ENCODE peak calls at places on chromosome 16, in six cellular contexts. N is gastrocnemius medialis, M is Peyer's patch, F is GM12878, T is H1, A is body of pancreas. R is an unnamed sample. For H3K4me1, the result is how much of the 10 kb centered on the place peaks cover.

GRCh38 chr16:11389631-11390565 is 44.6 kb downstream of the RMI2 start:
- DNase-seq in N (no peak), M (no peak), F (no peak), T (no peak), A (no peak), R (no peak)

GRCh38 chr16:8614435-8615029 is 7.0 kb upstream of the METTL22 start:
- DNase-seq in N (no peak), M (no peak), F (no peak), T (no peak), A (no peak), R (no peak)

GRCh38 chr16:48491517-48491916 is 106.3 kb upstream of the SIAH1 start:
- DNase-seq in N (no peak), M (no peak), F (no peak), T (no peak), A (no peak), R (no peak)

GRCh38 chr16:80804061-80804450 is 342 bp downstream of the CDYL2 start:
- DNase-seq in N (no peak), M (peak), F (no peak), T (peak), A (peak), R (no peak)

GRCh38 chr16:63982156-63982555 is 1139.7 kb downstream of the CDH11 start:
- DNase-seq in N (no peak), M (no peak), F (no peak), T (no peak), A (no peak), R (no peak)

GRCh38 chr16:79776243-79776884 is 175.8 kb upstream of the MAF start:
- DNase-seq in N (no peak), M (no peak), F (no peak), T (no peak), A (no peak), R (no peak)

GRCh38 chr16:77290451-77291110 is 91.4 kb downstream of the SYCE1L start:
- DNase-seq in N (no peak), M (no peak), F (no peak), T (no peak), A (no peak), R (no peak)

GRCh38 chr16:9407206-9407758 is 315.8 kb downstream of the HAPSTR1 start:
- DNase-seq in N (no peak), M (no peak), F (no peak), T (no peak), A (no peak), R (no peak)

GRCh38 chr16:50021509-50021908 is 3.5 kb upstream of the CNEP1R1 start:
- DNase-seq in N (no peak), M (no peak), F (no peak), T (no peak), A (no peak), R (no peak)

GRCh38 chr16:645852-646678 is 3.1 kb upstream of the WDR90 start:
- DNase-seq in N (no peak), M (peak), F (no peak), T (no peak), A (no peak), R (no peak)

GRCh38 chr16:82643136-82643535 is 16.4 kb downstream of the CDH13 start:
- DNase-seq in N (no peak), M (no peak), F (no peak), T (no peak), A (no peak), R (no peak)

GRCh38 chr16:31474173-31474714 is 2.3 kb downstream of the TGFB1I1 start:
- DNase-seq in N (no peak), M (no peak), F (no peak), T (no peak), A (no peak), R (no peak)

GRCh38 chr16:11372924-11373306 is 27.7 kb downstream of the RMI2 start:
- DNase-seq in N (no peak), M (no peak), F (no peak), T (no peak), A (no peak), R (no peak)

GRCh38 chr16:88701541-88702363 is 4.5 kb downstream of the RNF166 start:
- DNase-seq in N (no peak), M (no peak), F (no peak), T (no peak), A (no peak), R (no peak)

GRCh38 chr16:15682105-15682570 is 32.1 kb downstream of the NDE1 start:
- DNase-seq in N (no peak), M (no peak), F (no peak), T (peak), A (peak), R (no peak)

GRCh38 chr16:21194771-21195301 is 16.5 kb downstream of the ZP2 start:
- DNase-seq in N (no peak), M (no peak), F (no peak), T (no peak), A (no peak), R (no peak)

GRCh38 chr16:29857133-29857760 is 5.8 kb downstream of the CDIPT start:
- DNase-seq in N (no peak), M (no peak), F (no peak), T (no peak), A (no peak), R (no peak)

GRCh38 chr16:1546430-1546829 is 13.0 kb downstream of the TMEM204 start:
- DNase-seq in N (no peak), M (no peak), F (no peak), T (no peak), A (no peak), R (no peak)

GRCh38 chr16:66414891-66415290 is 12.2 kb upstream of the BEAN1 start:
- DNase-seq in N (no peak), M (no peak), F (no peak), T (no peak), A (no peak), R (no peak)

GRCh38 chr16:28873543-28874201 is 4.6 kb upstream of the ATP2A1 start:
- DNase-seq in N (no peak), M (peak), F (no peak), T (peak), A (peak), R (no peak)

GRCh38 chr16:61891460-61891859 is 144.8 kb downstream of the CDH8 start:
- DNase-seq in N (no peak), M (no peak), F (no peak), T (no peak), A (no peak), R (no peak)

GRCh38 chr16:75130150-75130771 is 13.7 kb upstream of the LDHD start:
- DNase-seq in N (no peak), M (no peak), F (no peak), T (no peak), A (no peak), R (no peak)

DNA sequence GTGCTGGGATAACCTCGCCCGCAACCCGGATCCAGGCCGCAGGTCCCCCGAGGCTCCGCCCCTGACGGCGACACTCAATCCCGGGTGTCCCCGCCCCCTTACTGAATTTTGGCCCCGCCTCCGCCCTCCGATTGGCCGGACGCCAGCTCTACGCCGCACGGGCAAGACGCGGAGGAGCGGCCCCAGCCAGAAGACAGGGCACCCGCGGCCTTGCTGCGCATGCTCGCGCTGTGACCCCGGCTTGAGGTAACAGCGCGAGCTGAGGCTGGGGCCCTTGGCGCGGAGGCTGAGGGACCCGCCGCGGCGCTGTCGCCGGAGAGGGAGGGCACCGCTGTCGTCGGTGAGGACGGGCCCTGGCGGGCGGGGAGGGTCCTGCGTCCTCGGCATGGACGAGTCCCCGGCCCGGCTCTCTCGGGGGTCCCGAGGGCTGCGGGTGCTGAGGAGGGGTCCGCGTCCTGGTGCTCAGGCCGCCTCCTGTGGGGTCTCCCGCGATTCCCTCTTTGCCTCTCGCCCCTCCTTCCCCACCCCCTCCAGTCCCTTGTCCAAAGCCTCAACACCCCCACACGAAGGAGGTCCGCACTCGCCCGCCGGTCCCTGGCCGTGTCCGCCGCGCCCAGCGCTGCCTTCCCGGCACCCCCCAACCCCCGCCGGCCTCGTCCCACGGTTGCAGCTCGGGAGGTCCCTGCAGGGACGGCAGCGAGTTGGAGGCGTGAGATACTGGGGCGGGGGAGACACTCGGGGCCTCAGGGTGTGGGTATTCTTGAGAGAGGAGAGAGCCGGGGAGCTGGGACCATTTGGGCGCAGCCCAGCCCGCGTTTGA is at the start of gene FLYWCH2:
- DNase-seq in N (peak), M (peak), F (peak), T (peak), A (peak), R (peak)
- TF ChIP-seq POLR2A in N (peak), M (no peak), F (peak), T (peak), A (no peak), R (no peak)

GRCh38 chr16:23321206-23321875 is 19.2 kb downstream of the SCNN1B start:
- DNase-seq in N (no peak), M (no peak), F (no peak), T (no peak), A (no peak), R (no peak)
- H3K4me1 ChIP-seq in N (under half), M (under half), F (under half), T (under half), A (under half), R (under half)

DNA sequence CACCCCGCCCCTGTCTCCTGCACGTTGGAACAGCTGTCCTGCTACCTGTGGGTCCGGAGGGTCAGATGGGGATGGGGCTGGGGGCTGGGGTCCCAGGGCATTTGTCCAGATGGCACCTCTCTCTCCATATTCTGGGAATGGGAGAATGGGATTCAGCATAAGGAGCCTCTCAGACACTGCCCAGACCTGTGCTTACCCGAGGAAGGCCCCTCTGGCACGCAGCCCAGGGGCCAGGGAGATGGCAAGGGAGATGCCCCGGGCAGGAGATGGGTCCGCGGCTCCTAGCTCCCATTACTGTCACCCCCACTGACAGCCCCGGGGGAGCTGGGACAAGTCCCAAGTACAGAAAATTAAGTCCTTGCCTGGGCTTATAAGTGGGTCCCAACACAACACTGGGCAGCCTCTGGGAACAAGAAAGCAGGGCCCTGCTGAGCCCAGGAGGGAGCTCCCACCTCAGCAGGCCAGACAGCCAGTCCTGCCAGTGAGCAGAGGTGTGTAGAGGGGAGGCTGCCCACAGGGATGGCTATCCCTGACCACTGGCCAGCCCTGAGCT is 1.8 kb downstream of the VASN start:
- DNase-seq in N (no peak), M (no peak), F (no peak), T (no peak), A (no peak), R (peak)
- TF ChIP-seq POLR2A in N (no peak), M (no peak), F (peak), T (no peak), A (no peak), R (no peak)

GRCh38 chr16:53817812-53818211 is 113.9 kb downstream of the FTO start:
- DNase-seq in N (no peak), M (no peak), F (no peak), T (no peak), A (no peak), R (no peak)

GRCh38 chr16:53822936-53823529 is 119.1 kb downstream of the FTO start:
- DNase-seq in N (no peak), M (no peak), F (peak), T (no peak), A (no peak), R (no peak)

GRCh38 chr16:53821957-53822625 is 118.1 kb downstream of the FTO start:
- DNase-seq in N (no peak), M (no peak), F (no peak), T (no peak), A (no peak), R (no peak)

GRCh38 chr16:53817117-53817516 is 113.2 kb downstream of the FTO start:
- DNase-seq in N (no peak), M (no peak), F (no peak), T (no peak), A (no peak), R (no peak)

GRCh38 chr16:53821487-53821886 is 117.5 kb downstream of the FTO start:
- DNase-seq in N (no peak), M (no peak), F (no peak), T (no peak), A (no peak), R (no peak)
- H3K4me1 ChIP-seq in N (under half), M (under half), F (under half), T (under half), A (half or more), R (half or more)

GRCh38 chr16:86509759-86510464 is 415 bp upstream of the FOXF1 start:
- DNase-seq in N (no peak), M (peak), F (no peak), T (peak), A (no peak), R (no peak)

GRCh38 chr16:86512301-86512859 is 2.1 kb downstream of the FOXF1 start:
- DNase-seq in N (no peak), M (no peak), F (no peak), T (peak), A (no peak), R (no peak)

GRCh38 chr16:86508947-86509758 is 1.2 kb upstream of the FOXF1 start:
- DNase-seq in N (no peak), M (no peak), F (no peak), T (peak), A (no peak), R (no peak)

GRCh38 chr16:86511317-86512161 is 1.2 kb downstream of the FOXF1 start:
- DNase-seq in N (no peak), M (no peak), F (no peak), T (no peak), A (no peak), R (no peak)

GRCh38 chr16:86510465-86511261 is at the start of gene FOXF1:
- DNase-seq in N (no peak), M (no peak), F (no peak), T (peak), A (no peak), R (no peak)
- TF ChIP-seq POLR2A in N (no peak), M (peak), F (no peak), T (no peak), A (no peak), R (no peak)

GRCh38 chr16:57798267-57798810 is 4.0 kb downstream of the KIFC3 start:
- DNase-seq in N (no peak), M (no peak), F (no peak), T (no peak), A (no peak), R (no peak)
- H3K4me1 ChIP-seq in N (half or more), M (under half), F (under half), T (under half), A (half or more), R (half or more)

GRCh38 chr16:71356051-71356740 is 2.3 kb upstream of the CALB2 start:
- DNase-seq in N (no peak), M (no peak), F (no peak), T (no peak), A (no peak), R (no peak)
- TF ChIP-seq POLR2A in N (no peak), M (no peak), F (no peak), T (no peak), A (no peak), R (no peak)

GRCh38 chr16:84088695-84089395 is 27.9 kb downstream of the MBTPS1 start:
- DNase-seq in N (no peak), M (peak), F (peak), T (no peak), A (no peak), R (no peak)
- H3K4me1 ChIP-seq in N (under half), M (under half), F (under half), T (under half), A (under half), R (under half)

GRCh38 chr16:19410435-19411153 is 7.1 kb upstream of the TMC5 start:
- DNase-seq in N (no peak), M (peak), F (no peak), T (peak), A (peak), R (no peak)
- TF ChIP-seq POLR2A in N (no peak), M (no peak), F (no peak), T (no peak), A (no peak), R (no peak)

GRCh38 chr16:87483481-87483880 is 9.3 kb downstream of the ZCCHC14 start:
- DNase-seq in N (no peak), M (no peak), F (no peak), T (no peak), A (no peak), R (no peak)

GRCh38 chr16:87484487-87485331 is 8.1 kb downstream of the ZCCHC14 start:
- DNase-seq in N (no peak), M (no peak), F (no peak), T (no peak), A (no peak), R (no peak)

GRCh38 chr16:87487361-87487924 is 5.4 kb downstream of the ZCCHC14 start:
- DNase-seq in N (no peak), M (peak), F (no peak), T (peak), A (peak), R (no peak)

GRCh38 chr16:87489434-87490045 is 3.3 kb downstream of the ZCCHC14 start:
- DNase-seq in N (no peak), M (no peak), F (no peak), T (no peak), A (no peak), R (no peak)

DNA sequence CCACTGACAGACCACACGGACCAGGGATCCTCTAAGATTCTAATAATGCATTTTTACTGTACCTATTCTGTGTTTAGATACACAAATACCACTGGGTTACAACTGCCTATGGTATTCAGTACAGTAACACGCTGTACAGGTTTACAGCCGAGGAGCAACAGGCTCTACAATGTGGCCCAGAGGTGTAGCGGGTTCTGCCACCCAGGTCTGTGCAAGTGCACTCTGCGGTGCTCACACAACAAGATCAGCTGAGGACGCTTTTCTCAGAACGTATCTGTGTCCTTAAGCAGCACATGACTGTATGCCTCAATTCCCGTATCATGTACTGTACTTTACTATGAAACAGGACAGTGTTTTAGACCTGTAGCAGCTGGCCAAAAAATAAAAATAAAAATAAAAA is 6.5 kb downstream of the ZCCHC14 start:
- DNase-seq in N (no peak), M (no peak), F (no peak), T (no peak), A (no peak), R (no peak)
- H3K4me1 ChIP-seq in N (half or more), M (under half), F (under half), T (under half), A (half or more), R (half or more)